ENCODE peak calls at places on chromosomes 5 and 9, in nine cellular contexts. X, H, K, D, E, O, C, W and Q are unnamed samples.

GRCh38 chr5:180352116-180352975 is 790 bp downstream of the GFPT2 start:
- DNase-seq in X (peak), H (peak), K (no peak), D (no peak), E (peak), O (no peak), C (no peak), W (peak), Q (no peak)

GRCh38 chr5:93800988-93801811 is 59.8 kb upstream of the POU5F2 start:
- DNase-seq in X (no peak), H (peak), K (no peak), D (no peak), E (no peak), O (peak), C (no peak), W (peak), Q (peak)

GRCh38 chr5:136212252-136212721 is 19.3 kb upstream of the SMIM32 start:
- DNase-seq in X (peak), H (peak), K (no peak), D (no peak), E (peak), O (peak), C (peak), W (peak), Q (peak)

GRCh38 chr9:5608298-5609254 is 20.3 kb upstream of the RIC1 start:
- DNase-seq in X (no peak), H (peak), K (no peak), D (no peak), E (no peak), O (peak), C (peak), W (peak), Q (no peak)

GRCh38 chr5:115600771-115601170 is 1.5 kb downstream of the TICAM2 start:
- DNase-seq in X (no peak), H (peak), K (no peak), D (no peak), E (no peak), O (no peak), C (no peak), W (peak), Q (peak)

GRCh38 chr5:136130581-136130980 is 2.1 kb upstream of the SMAD5 start:
- DNase-seq in X (no peak), H (no peak), K (no peak), D (no peak), E (no peak), O (no peak), C (no peak), W (no peak), Q (no peak)

GRCh38 chr9:91423785-91424402 is at the start of gene NFIL3:
- DNase-seq in X (peak), H (peak), K (no peak), D (peak), E (peak), O (peak), C (peak), W (peak), Q (peak)

GRCh38 chr5:80860934-80861613 is 99.1 kb upstream of the RASGRF2 start:
- DNase-seq in X (no peak), H (no peak), K (peak), D (no peak), E (no peak), O (peak), C (no peak), W (peak), Q (no peak)

GRCh38 chr9:103397868-103398600 is 402.9 kb downstream of the CYLC2 start:
- DNase-seq in X (no peak), H (no peak), K (no peak), D (no peak), E (peak), O (peak), C (peak), W (peak), Q (peak)

GRCh38 chr9:23123048-23123632 is 676.5 kb downstream of the DMRTA1 start:
- DNase-seq in X (no peak), H (peak), K (no peak), D (no peak), E (no peak), O (peak), C (no peak), W (peak), Q (peak)

GRCh38 chr9:130707225-130707976 is 13.8 kb downstream of the EXOSC2 start:
- DNase-seq in X (no peak), H (peak), K (peak), D (no peak), E (peak), O (peak), C (peak), W (peak), Q (peak)

GRCh38 chr9:22103650-22104575 is 94.8 kb upstream of the CDKN2B start:
- DNase-seq in X (no peak), H (peak), K (no peak), D (no peak), E (no peak), O (peak), C (no peak), W (peak), Q (peak)

GRCh38 chr9:69542942-69543704 is 129.0 kb downstream of the APBA1 start:
- DNase-seq in X (peak), H (no peak), K (no peak), D (no peak), E (no peak), O (no peak), C (no peak), W (peak), Q (no peak)

GRCh38 chr5:113170707-113171106 is 194.1 kb downstream of the DCP2 start:
- DNase-seq in X (no peak), H (peak), K (peak), D (no peak), E (no peak), O (no peak), C (no peak), W (no peak), Q (no peak)

GRCh38 chr9:4837768-4838546 is 45.2 kb downstream of the RCL1 start:
- DNase-seq in X (no peak), H (peak), K (peak), D (peak), E (no peak), O (peak), C (no peak), W (peak), Q (no peak)

GRCh38 chr9:130542457-130543228 is 36.7 kb upstream of the FUBP3 start:
- DNase-seq in X (no peak), H (peak), K (no peak), D (no peak), E (peak), O (no peak), C (no peak), W (no peak), Q (peak)

GRCh38 chr9:121947683-121948300 is 145.3 kb downstream of the TTLL11 start:
- DNase-seq in X (no peak), H (no peak), K (no peak), D (no peak), E (no peak), O (no peak), C (no peak), W (no peak), Q (no peak)

GRCh38 chr5:53430618-53431252 is 49.7 kb upstream of the FST start:
- DNase-seq in X (no peak), H (peak), K (no peak), D (no peak), E (no peak), O (peak), C (no peak), W (peak), Q (peak)

GRCh38 chr9:92986175-92987110 is 39.1 kb downstream of the FGD3 start:
- DNase-seq in X (no peak), H (peak), K (no peak), D (no peak), E (no peak), O (peak), C (no peak), W (peak), Q (no peak)

GRCh38 chr5:152572812-152573211 is 167.7 kb upstream of the NMUR2 start:
- DNase-seq in X (no peak), H (no peak), K (no peak), D (no peak), E (no peak), O (no peak), C (no peak), W (no peak), Q (no peak)

GRCh38 chr5:10599828-10600227 is 36.0 kb downstream of the ANKRD33B start:
- DNase-seq in X (no peak), H (peak), K (no peak), D (no peak), E (no peak), O (peak), C (no peak), W (peak), Q (peak)

GRCh38 chr5:120684213-120684612 is 220.1 kb downstream of the PRR16 start:
- DNase-seq in X (no peak), H (peak), K (no peak), D (no peak), E (no peak), O (peak), C (no peak), W (peak), Q (peak)

GRCh38 chr9:134630861-134631260 is 10.7 kb upstream of the COL5A1 start:
- DNase-seq in X (no peak), H (no peak), K (no peak), D (no peak), E (no peak), O (no peak), C (peak), W (no peak), Q (no peak)

GRCh38 chr5:159412284-159413046 is 82.2 kb upstream of the IL12B start:
- DNase-seq in X (no peak), H (no peak), K (no peak), D (no peak), E (no peak), O (peak), C (no peak), W (peak), Q (peak)

GRCh38 chr9:113886003-113886324 is 9.9 kb downstream of the ZNF618 start:
- DNase-seq in X (no peak), H (peak), K (no peak), D (no peak), E (no peak), O (no peak), C (no peak), W (peak), Q (no peak)

GRCh38 chr9:16154570-16155078 is 601.8 kb downstream of the CCDC171 start:
- DNase-seq in X (peak), H (peak), K (no peak), D (no peak), E (no peak), O (peak), C (no peak), W (peak), Q (peak)

GRCh38 chr5:178058321-178059012 is 54.9 kb upstream of the N4BP3 start:
- DNase-seq in X (no peak), H (no peak), K (no peak), D (no peak), E (no peak), O (no peak), C (no peak), W (no peak), Q (no peak)

GRCh38 chr5:159030357-159030756 is 69.4 kb downstream of the EBF1 start:
- DNase-seq in X (no peak), H (no peak), K (no peak), D (no peak), E (no peak), O (no peak), C (no peak), W (no peak), Q (no peak)

GRCh38 chr5:460413-460700 is 17.4 kb downstream of the EXOC3 start:
- DNase-seq in X (no peak), H (no peak), K (no peak), D (peak), E (no peak), O (no peak), C (peak), W (no peak), Q (no peak)

GRCh38 chr5:54148858-54149257 is 161.5 kb downstream of the ARL15 start:
- DNase-seq in X (no peak), H (peak), K (no peak), D (no peak), E (no peak), O (peak), C (no peak), W (no peak), Q (no peak)

GRCh38 chr5:34534237-34535108 is 121.7 kb upstream of the RAI14 start:
- DNase-seq in X (no peak), H (peak), K (peak), D (no peak), E (no peak), O (peak), C (no peak), W (peak), Q (peak)

GRCh38 chr5:171405615-171406014 is 13.8 kb upstream of the FGF18 start:
- DNase-seq in X (no peak), H (peak), K (no peak), D (no peak), E (no peak), O (peak), C (no peak), W (peak), Q (peak)

GRCh38 chr5:180343110-180343845 is 9.9 kb downstream of the GFPT2 start:
- DNase-seq in X (no peak), H (peak), K (no peak), D (no peak), E (no peak), O (peak), C (no peak), W (peak), Q (no peak)

GRCh38 chr5:35773936-35774335 is 82.8 kb upstream of the IL7R start:
- DNase-seq in X (no peak), H (peak), K (no peak), D (no peak), E (no peak), O (no peak), C (no peak), W (peak), Q (peak)

GRCh38 chr5:158700231-158700996 is 399.3 kb downstream of the EBF1 start:
- DNase-seq in X (no peak), H (peak), K (no peak), D (no peak), E (no peak), O (no peak), C (no peak), W (peak), Q (no peak)

GRCh38 chr9:114286146-114286679 is 36.7 kb upstream of the ORM1 start:
- DNase-seq in X (no peak), H (no peak), K (no peak), D (peak), E (no peak), O (no peak), C (peak), W (no peak), Q (no peak)

GRCh38 chr5:3199941-3200340 is 395.7 kb upstream of the IRX1 start:
- DNase-seq in X (no peak), H (no peak), K (no peak), D (peak), E (no peak), O (no peak), C (no peak), W (no peak), Q (no peak)

GRCh38 chr5:56358703-56359428 is 125.7 kb upstream of the ANKRD55 start:
- DNase-seq in X (peak), H (no peak), K (no peak), D (no peak), E (peak), O (no peak), C (peak), W (peak), Q (peak)

GRCh38 chr5:53095931-53096525 is 13.5 kb downstream of the MOCS2 start:
- DNase-seq in X (no peak), H (peak), K (peak), D (no peak), E (peak), O (peak), C (peak), W (peak), Q (peak)

DNA sequence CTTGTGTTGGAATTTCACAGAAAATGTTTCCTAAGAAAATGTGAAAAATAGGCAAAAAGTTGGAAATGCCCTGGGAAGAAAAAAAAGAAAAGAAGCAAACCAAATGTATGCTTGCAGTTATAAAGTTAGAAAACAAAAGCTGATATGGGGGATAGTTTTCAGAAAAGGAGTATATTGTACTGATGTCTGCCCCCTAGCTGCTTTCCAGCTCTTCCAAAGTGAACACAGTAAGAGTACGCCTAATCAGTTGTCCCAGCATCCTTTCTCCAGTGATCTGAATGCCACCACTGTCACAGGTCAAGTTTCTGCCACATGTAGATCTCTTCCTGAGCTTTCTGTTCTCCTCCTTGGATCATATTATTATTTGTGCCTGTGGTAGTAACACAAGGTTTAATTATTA is 5.8 kb downstream of the TYRP1 start:
- DNase-seq in X (no peak), H (no peak), K (no peak), D (no peak), E (no peak), O (peak), C (no peak), W (peak), Q (no peak)
- TF ChIP-seq CTCF in X (peak), H (peak), K (peak), D (no peak), E (no peak), O (peak), C (no peak), W (peak), Q (peak)

GRCh38 chr5:176773408-176774035 is 36.8 kb upstream of the UNC5A start:
- DNase-seq in X (no peak), H (no peak), K (no peak), D (peak), E (no peak), O (no peak), C (peak), W (no peak), Q (no peak)
- H3K4me3 ChIP-seq in X (no peak), H (no peak), K (no peak), D (no peak), E (no peak), O (no peak), C (no peak), W (no peak), Q (no peak)

GRCh38 chr5:108260858-108261170 is 121.1 kb downstream of the FBXL17 start:
- DNase-seq in X (no peak), H (no peak), K (no peak), D (no peak), E (no peak), O (no peak), C (no peak), W (no peak), Q (no peak)
- TF ChIP-seq CTCF in X (no peak), H (no peak), K (no peak), D (no peak), E (no peak), O (no peak), C (no peak), W (no peak), Q (no peak)

GRCh38 chr5:14155730-14156129 is 12.6 kb downstream of the TRIO start:
- DNase-seq in X (no peak), H (no peak), K (no peak), D (no peak), E (no peak), O (no peak), C (no peak), W (no peak), Q (no peak)

GRCh38 chr5:14156611-14157493 is 13.7 kb downstream of the TRIO start:
- DNase-seq in X (no peak), H (peak), K (peak), D (no peak), E (peak), O (peak), C (no peak), W (peak), Q (peak)

GRCh38 chr5:14158890-14159666 is 15.9 kb downstream of the TRIO start:
- DNase-seq in X (no peak), H (no peak), K (no peak), D (no peak), E (no peak), O (no peak), C (no peak), W (no peak), Q (no peak)

GRCh38 chr5:14155075-14155474 is 11.9 kb downstream of the TRIO start:
- DNase-seq in X (no peak), H (no peak), K (no peak), D (no peak), E (no peak), O (no peak), C (no peak), W (no peak), Q (no peak)

GRCh38 chr5:14157494-14157782 is 14.3 kb downstream of the TRIO start:
- DNase-seq in X (no peak), H (no peak), K (no peak), D (no peak), E (no peak), O (no peak), C (no peak), W (no peak), Q (no peak)
- H3K4me3 ChIP-seq in X (no peak), H (peak), K (peak), D (no peak), E (no peak), O (peak), C (no peak), W (peak), Q (no peak)

DNA sequence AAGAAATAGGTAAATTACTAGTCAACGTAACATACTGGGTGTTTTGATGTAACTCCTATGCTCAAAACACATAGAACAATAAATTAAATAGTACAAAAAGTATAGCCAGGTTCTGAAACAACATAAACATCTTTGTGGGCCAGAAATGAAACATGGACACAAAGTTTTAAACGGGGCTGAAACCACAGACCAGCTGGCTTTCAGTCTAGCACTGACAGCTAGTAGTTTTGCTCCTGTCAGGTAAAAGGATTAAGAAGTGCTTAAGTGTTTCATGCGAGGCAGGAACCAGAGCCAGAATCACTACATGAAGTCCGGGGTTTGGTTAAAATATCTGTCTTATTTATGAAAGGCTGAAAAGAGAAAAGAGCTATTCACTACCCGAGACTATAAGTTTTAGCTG is 19.5 kb downstream of the DCAF10 start:
- DNase-seq in X (no peak), H (no peak), K (no peak), D (no peak), E (no peak), O (no peak), C (no peak), W (no peak), Q (no peak)
- TF ChIP-seq CTCF in X (no peak), H (no peak), K (no peak), D (no peak), E (no peak), O (no peak), C (no peak), W (no peak), Q (no peak)

DNA sequence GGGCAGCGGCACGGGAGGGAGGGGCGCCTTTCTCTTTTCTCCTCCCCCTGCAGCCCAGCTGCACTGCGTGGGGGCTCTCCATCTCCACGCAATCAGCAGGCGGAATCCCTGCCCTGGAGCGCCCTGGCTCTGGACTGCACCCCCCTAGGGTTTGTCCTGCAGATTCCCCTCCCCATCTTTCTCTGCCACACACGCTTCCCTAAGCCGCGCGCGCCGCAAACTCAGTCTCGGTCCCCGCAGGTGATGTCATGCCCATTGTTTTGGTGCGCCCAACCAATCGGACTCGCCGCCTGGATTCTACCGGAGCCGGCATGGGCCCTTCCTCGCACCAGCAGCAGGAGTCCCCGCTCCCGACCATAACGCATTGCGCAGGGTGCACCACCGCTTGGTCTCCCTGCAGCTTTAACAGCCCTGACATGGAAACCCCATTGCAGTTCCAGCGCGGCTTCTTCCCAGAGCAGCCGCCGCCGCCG is at the start of gene KCNN2:
- DNase-seq in X (peak), H (peak), K (peak), D (no peak), E (peak), O (peak), C (peak), W (peak), Q (peak)
- H3K4me3 ChIP-seq in X (peak), H (peak), K (peak), D (peak), E (peak), O (peak), C (peak), W (peak), Q (peak)

GRCh38 chr9:127856094-127856740 is 1.8 kb upstream of the ENG start:
- DNase-seq in X (no peak), H (no peak), K (no peak), D (no peak), E (no peak), O (no peak), C (no peak), W (no peak), Q (no peak)

GRCh38 chr9:127852829-127853228 is 1.6 kb downstream of the ENG start:
- DNase-seq in X (no peak), H (no peak), K (no peak), D (no peak), E (no peak), O (no peak), C (no peak), W (no peak), Q (no peak)

GRCh38 chr9:127855522-127855921 is 1.1 kb upstream of the ENG start:
- DNase-seq in X (no peak), H (no peak), K (no peak), D (no peak), E (no peak), O (no peak), C (no peak), W (no peak), Q (no peak)

GRCh38 chr9:127853312-127854168 is 918 bp downstream of the ENG start:
- DNase-seq in X (no peak), H (peak), K (no peak), D (no peak), E (no peak), O (no peak), C (no peak), W (peak), Q (no peak)

GRCh38 chr9:127854169-127854833 is at the start of gene ENG:
- DNase-seq in X (peak), H (peak), K (no peak), D (no peak), E (no peak), O (peak), C (peak), W (peak), Q (peak)
- TF ChIP-seq CTCF in X (no peak), H (peak), K (peak), D (no peak), E (no peak), O (no peak), C (no peak), W (no peak), Q (no peak)